ENCODE peak calls at places on chromosomes 6 and 20, in ten cellular contexts. I, Q, R, D, W, K, C, Y, O and J are unnamed samples.

GRCh38 chr6:431986-432385 is 40.4 kb downstream of the IRF4 start:
- DNase-seq in Q (no peak), R (no peak), W (no peak), I (peak), O (no peak), K (no peak), C (no peak), D (no peak), Y (no peak), J (peak)

GRCh38 chr6:7899889-7900213 is 10.7 kb downstream of the TXNDC5 start:
- DNase-seq in R (no peak), W (no peak), I (no peak), D (no peak), Q (no peak), K (no peak), Y (no peak), O (no peak), C (no peak), J (no peak)

GRCh38 chr6:27553123-27553904 is 80.4 kb upstream of the ZNF184 start:
- DNase-seq in K (no peak), D (no peak), Q (no peak), Y (peak), R (peak), W (no peak), I (peak), O (no peak), C (peak), J (no peak)

GRCh38 chr6:126374372-126374771 is 34.5 kb downstream of the CENPW start:
- DNase-seq in Q (no peak), R (no peak), C (no peak), K (no peak), O (no peak), Y (no peak), D (no peak), W (no peak), I (no peak), J (no peak)

GRCh38 chr20:55583036-55583435 is 422.3 kb downstream of the CBLN4 start:
- DNase-seq in C (no peak), I (no peak), W (no peak), K (no peak), D (no peak), Q (no peak), O (no peak), R (no peak), Y (no peak), J (no peak)

GRCh38 chr20:18103497-18103896 is 34.2 kb upstream of the KAT14 start:
- DNase-seq in I (no peak), C (no peak), Q (no peak), O (no peak), R (no peak), K (no peak), D (no peak), Y (no peak), W (no peak), J (no peak)

GRCh38 chr6:100880149-100880900 is 804 bp downstream of the ASCC3 start:
- DNase-seq in C (peak), W (no peak), O (no peak), Q (no peak), K (no peak), I (peak), D (no peak), Y (peak), R (no peak), J (no peak)

GRCh38 chr6:36445651-36446050 is 2.9 kb downstream of the KCTD20 start:
- DNase-seq in W (no peak), D (no peak), Q (no peak), C (no peak), I (no peak), O (no peak), Y (no peak), K (no peak), R (no peak), J (no peak)

GRCh38 chr6:161660666-161661571 is 387.1 kb upstream of the AGPAT4 start:
- DNase-seq in I (peak), D (no peak), Y (no peak), C (peak), O (no peak), R (no peak), K (no peak), Q (no peak), W (no peak), J (no peak)

GRCh38 chr6:46062991-46063390 is 47.3 kb upstream of the CLIC5 start:
- DNase-seq in R (no peak), Y (no peak), W (no peak), K (no peak), O (no peak), D (no peak), Q (no peak), C (no peak), I (no peak), J (no peak)

GRCh38 chr6:143774347-143774746 is 68.8 kb upstream of the LTV1 start:
- DNase-seq in C (no peak), Y (no peak), O (no peak), W (no peak), R (no peak), D (no peak), Q (no peak), I (peak), K (no peak), J (no peak)

GRCh38 chr6:11732036-11732545 is 46.5 kb downstream of the ADTRP start:
- DNase-seq in C (peak), D (no peak), K (peak), O (peak), W (peak), I (peak), Y (peak), Q (peak), R (no peak), J (no peak)

GRCh38 chr20:36305602-36306556 is at the start of gene DLGAP4:
- DNase-seq in R (peak), D (no peak), O (peak), C (no peak), Y (no peak), K (no peak), W (no peak), I (no peak), Q (no peak), J (no peak)

GRCh38 chr20:63738687-63739128 is 868 bp upstream of the SLC2A4RG start:
- DNase-seq in C (no peak), O (peak), Y (peak), Q (peak), R (peak), W (no peak), I (peak), K (peak), D (no peak), J (no peak)

GRCh38 chr6:35391240-35391968 is 49.0 kb downstream of the PPARD start:
- DNase-seq in Y (peak), I (peak), O (no peak), W (no peak), R (no peak), K (no peak), C (no peak), Q (no peak), D (no peak), J (no peak)

GRCh38 chr6:111625511-111626331 is 20.0 kb upstream of the TRAF3IP2 start:
- DNase-seq in Q (peak), Y (peak), K (peak), D (no peak), O (peak), C (no peak), I (peak), W (no peak), R (no peak), J (no peak)

GRCh38 chr20:21693322-21693721 is 12.1 kb upstream of the PAX1 start:
- DNase-seq in R (peak), W (no peak), O (no peak), Y (no peak), D (no peak), Q (no peak), C (peak), K (no peak), I (no peak), J (no peak)

GRCh38 chr20:20237093-20237959 is 130.6 kb upstream of the INSM1 start:
- DNase-seq in Q (peak), C (peak), K (no peak), D (no peak), Y (peak), I (peak), O (no peak), R (peak), W (no peak), J (peak)

GRCh38 chr6:52390361-52390727 is 28.4 kb downstream of the PAQR8 start:
- DNase-seq in K (no peak), Q (no peak), C (peak), O (no peak), W (no peak), D (peak), R (no peak), I (peak), Y (peak), J (peak)

GRCh38 chr20:40663991-40664880 is 24.8 kb downstream of the MAFB start:
- DNase-seq in R (peak), W (peak), O (no peak), C (no peak), Y (no peak), D (no peak), Q (no peak), K (no peak), I (no peak), J (no peak)

GRCh38 chr6:5098501-5099270 is 13.5 kb downstream of the PPP1R3G start:
- DNase-seq in D (no peak), K (no peak), I (no peak), Q (no peak), C (no peak), Y (no peak), R (no peak), O (no peak), W (no peak), J (no peak)

GRCh38 chr6:47665112-47665511 is 33.3 kb upstream of the ADGRF4 start:
- DNase-seq in Q (no peak), Y (no peak), R (no peak), W (no peak), K (no peak), C (no peak), D (no peak), O (no peak), I (no peak), J (no peak)

GRCh38 chr6:3885262-3886036 is 36.3 kb downstream of the FAM50B start:
- DNase-seq in I (no peak), Y (peak), Q (no peak), W (no peak), C (no peak), D (no peak), O (no peak), R (peak), K (no peak), J (no peak)
- TF ChIP-seq CTCF in I (peak), Y (peak), Q (peak), W (no peak), C (peak), D (no peak), O (no peak), R (peak), K (peak), J (no peak)

GRCh38 chr6:144951730-144952437 is 666.7 kb downstream of the UTRN start:
- DNase-seq in C (no peak), K (no peak), I (no peak), R (peak), D (no peak), O (no peak), W (no peak), Y (no peak), Q (no peak), J (no peak)
- TF ChIP-seq CTCF in C (no peak), K (no peak), I (no peak), R (peak), D (no peak), O (no peak), W (no peak), Y (no peak), Q (no peak), J (no peak)

GRCh38 chr6:90605749-90606344 is 19.0 kb upstream of the MAP3K7 start:
- DNase-seq in R (no peak), Q (no peak), I (no peak), W (no peak), O (no peak), Y (no peak), K (no peak), C (no peak), D (no peak), J (no peak)

GRCh38 chr6:90611996-90612690 is 25.3 kb upstream of the MAP3K7 start:
- DNase-seq in O (no peak), I (no peak), K (no peak), Q (no peak), D (no peak), Y (no peak), C (no peak), W (no peak), R (peak), J (no peak)

GRCh38 chr6:90611543-90611864 is 24.6 kb upstream of the MAP3K7 start:
- DNase-seq in R (no peak), K (no peak), I (no peak), D (no peak), W (no peak), O (no peak), Y (no peak), Q (no peak), C (no peak), J (no peak)

GRCh38 chr6:90610291-90610670 is 23.4 kb upstream of the MAP3K7 start:
- DNase-seq in O (no peak), I (no peak), R (peak), Y (peak), Q (no peak), D (no peak), W (no peak), C (no peak), K (no peak), J (no peak)

DNA sequence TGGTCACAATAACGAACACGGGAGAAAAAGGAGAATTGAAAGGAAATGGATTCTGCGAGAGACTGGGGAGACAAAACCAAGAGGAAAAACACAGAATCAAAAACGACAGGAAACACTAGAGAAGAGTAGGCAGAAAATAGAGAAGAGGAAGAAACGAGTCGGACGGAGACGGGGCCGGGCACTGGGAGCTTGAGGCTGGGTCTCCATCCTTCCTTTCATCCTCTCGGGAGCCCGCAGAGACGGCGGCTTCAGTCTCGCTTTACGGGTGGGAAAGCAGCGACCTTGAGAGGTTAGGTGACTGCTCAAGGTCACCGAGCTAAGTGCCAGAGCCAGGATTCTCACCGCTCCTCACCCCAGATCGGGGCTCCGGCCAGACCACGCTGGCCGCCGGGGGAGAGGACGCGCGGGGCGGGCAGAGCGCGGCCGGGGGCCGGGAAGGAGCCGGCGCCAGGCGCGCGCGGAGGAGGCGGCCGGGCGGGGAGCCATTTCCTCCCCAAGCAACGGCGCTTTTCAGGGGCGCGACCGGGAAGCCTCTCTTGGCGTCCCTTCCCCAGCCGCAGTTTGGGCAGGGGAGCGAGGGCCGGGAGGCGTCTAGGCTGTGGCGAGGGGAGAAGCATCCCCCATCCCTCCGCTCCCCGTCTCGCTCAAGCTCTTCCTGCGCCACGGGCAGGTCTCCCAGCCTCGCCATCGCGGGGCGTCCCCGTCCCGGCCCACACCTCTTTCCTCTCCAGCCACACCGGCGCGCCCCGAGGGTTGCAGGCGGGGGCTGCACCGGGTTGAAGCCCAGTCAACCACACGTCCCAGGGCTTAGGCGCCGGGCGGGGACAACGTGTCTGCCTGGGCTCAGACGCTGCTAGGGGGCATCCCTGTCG is 24.0 kb upstream of the MAP3K7 start:
- DNase-seq in O (no peak), C (peak), W (peak), K (peak), R (peak), I (no peak), D (no peak), Y (peak), Q (peak), J (no peak)
- TF ChIP-seq CTCF in O (no peak), C (no peak), W (no peak), K (no peak), R (no peak), I (no peak), D (no peak), Y (no peak), Q (peak), J (no peak)

DNA sequence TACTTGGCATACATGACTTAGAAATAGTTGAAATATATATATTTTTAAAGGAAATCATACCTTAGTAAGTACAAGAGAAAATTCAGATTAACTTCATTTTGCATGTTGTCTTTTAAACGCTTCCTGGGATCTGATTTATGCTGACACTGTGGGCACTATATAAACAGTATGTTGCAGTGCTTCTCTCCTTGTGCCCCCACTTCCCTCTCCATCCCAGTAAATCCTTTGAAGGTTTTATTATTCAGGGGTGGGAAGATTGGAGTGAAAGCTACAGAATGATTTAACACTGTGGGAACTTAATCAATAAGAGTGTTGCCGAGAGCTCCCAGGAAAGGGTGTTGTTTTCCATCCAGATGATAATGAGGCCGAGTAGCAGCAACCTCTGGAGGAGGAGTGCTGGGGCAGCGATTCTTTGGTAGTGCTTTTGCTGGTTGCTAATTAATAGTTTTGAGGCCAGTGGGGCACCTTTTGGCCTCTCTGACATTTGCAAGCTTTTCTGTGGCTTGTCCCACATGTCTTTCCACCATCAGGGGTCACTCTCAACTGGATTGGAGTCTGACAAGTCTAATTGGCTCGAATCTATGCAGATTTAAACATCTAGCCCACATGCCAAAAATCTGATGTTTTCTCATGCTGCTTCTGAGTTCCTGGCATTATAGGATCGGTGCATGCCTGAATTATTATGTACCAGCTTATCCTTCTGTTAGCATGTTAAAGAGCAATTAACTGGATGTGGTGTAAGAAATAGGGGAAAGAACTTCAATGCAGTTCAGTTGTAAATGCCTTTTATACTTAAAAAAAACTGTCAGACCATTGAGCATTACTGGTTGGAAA is 183.1 kb upstream of the MMS22L start:
- DNase-seq in W (no peak), R (peak), Y (no peak), K (no peak), C (no peak), O (no peak), I (no peak), Q (no peak), D (no peak), J (no peak)
- TF ChIP-seq CTCF in W (no peak), R (peak), Y (no peak), K (no peak), C (no peak), O (no peak), I (no peak), Q (no peak), D (no peak), J (no peak)

GRCh38 chr6:87929843-87930288 is 117.8 kb upstream of the SPACA1 start:
- DNase-seq in W (peak), O (peak), I (peak), K (peak), R (peak), D (peak), Q (peak), Y (peak), C (peak), J (peak)
- TF ChIP-seq CTCF in W (peak), O (peak), I (peak), K (peak), R (peak), D (peak), Q (peak), Y (peak), C (peak), J (peak)

GRCh38 chr20:57654363-57654997 is 34.3 kb upstream of the ZBP1 start:
- DNase-seq in K (no peak), Y (peak), I (peak), W (peak), Q (peak), R (peak), C (peak), D (peak), O (peak), J (peak)
- TF ChIP-seq CTCF in K (peak), Y (peak), I (peak), W (peak), Q (peak), R (peak), C (peak), D (peak), O (peak), J (peak)

DNA sequence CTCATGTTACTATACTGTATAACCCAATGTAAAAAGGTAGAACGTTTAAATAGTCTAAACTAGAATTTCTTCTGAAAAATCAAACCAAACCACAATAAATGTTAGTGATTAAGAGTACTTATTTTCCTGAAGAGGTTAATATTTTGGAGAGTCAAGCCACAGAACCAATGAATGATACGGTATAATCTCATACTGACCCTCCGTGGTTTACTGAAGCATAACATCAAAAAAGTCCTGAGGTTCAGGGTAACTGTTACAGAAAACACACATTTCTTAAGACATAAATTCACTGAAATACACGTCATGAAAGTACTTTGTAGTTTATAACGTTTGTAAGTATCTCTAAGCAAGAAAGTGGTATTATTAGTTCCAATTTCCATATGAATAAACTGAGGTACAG is 28.9 kb downstream of the ESF1 start:
- DNase-seq in R (no peak), O (no peak), Y (no peak), C (no peak), K (no peak), W (no peak), Q (no peak), I (peak), D (no peak), J (no peak)
- TF ChIP-seq CTCF in R (no peak), O (no peak), Y (no peak), C (no peak), K (peak), W (no peak), Q (no peak), I (peak), D (no peak), J (no peak)

GRCh38 chr6:107418118-107418517 is 41.2 kb downstream of the PDSS2 start:
- DNase-seq in W (no peak), R (peak), O (no peak), C (peak), K (no peak), I (peak), D (no peak), Y (peak), Q (no peak), J (no peak)
- TF ChIP-seq CTCF in W (no peak), R (peak), O (no peak), C (peak), K (no peak), I (peak), D (no peak), Y (peak), Q (no peak), J (no peak)

DNA sequence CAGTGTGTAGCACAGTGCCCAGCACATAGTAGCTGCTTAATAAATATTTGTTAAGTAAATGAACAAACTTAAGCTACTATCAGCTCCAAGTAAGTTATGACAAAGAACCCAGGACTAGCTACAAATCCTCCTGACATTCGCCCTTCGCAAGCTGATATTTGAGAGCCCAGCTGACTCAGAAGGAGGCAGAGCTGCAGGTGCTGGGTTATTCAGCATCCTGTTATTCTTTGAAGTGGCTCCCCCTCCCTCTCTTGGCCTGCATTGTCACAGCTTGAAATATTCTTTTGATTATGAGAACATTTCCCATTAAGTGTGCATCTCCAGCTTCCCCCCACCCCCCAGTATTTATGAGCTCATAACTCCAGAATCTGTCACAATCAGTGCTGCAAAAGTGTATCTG is 78.8 kb upstream of the RALY start:
- DNase-seq in K (no peak), C (no peak), Y (peak), R (no peak), Q (no peak), D (no peak), W (no peak), O (no peak), I (peak), J (no peak)
- TF ChIP-seq CTCF in K (no peak), C (no peak), Y (peak), R (no peak), Q (no peak), D (no peak), W (no peak), O (no peak), I (peak), J (no peak)

GRCh38 chr6:155253337-155253736 is 10.5 kb upstream of the CLDN20 start:
- DNase-seq in Y (no peak), K (no peak), Q (no peak), W (peak), C (no peak), R (peak), I (no peak), D (no peak), O (no peak), J (no peak)
- TF ChIP-seq CTCF in Y (no peak), K (no peak), Q (no peak), W (no peak), C (no peak), R (no peak), I (no peak), D (no peak), O (no peak), J (no peak)